ENCODE peak calls at places on chromosomes 12 and 14, in six cellular contexts. Y is OCI-LY7, W is MM.1S, A is heart right ventricle, R is breast epithelium, G is stomach. I is an unnamed sample.

GRCh38 chr14:52888159-52888558 is 62.7 kb downstream of the FERMT2 start:
- DNase-seq in Y (no peak), W (no peak), A (no peak), R (no peak), G (no peak), I (no peak)

GRCh38 chr12:57896139-57896436 is 45.3 kb upstream of the ATP23 start:
- DNase-seq in Y (peak; percentile 47), W (no peak), A (peak; percentile 28), R (no peak), G (no peak), I (no peak)

GRCh38 chr12:15527201-15527782 is 205.0 kb downstream of the PTPRO start:
- DNase-seq in Y (peak; percentile 23), W (no peak), A (peak; percentile 12), R (no peak), G (peak; percentile 32), I (no peak)

GRCh38 chr12:89634508-89634907 is 74.1 kb downstream of the ATP2B1 start:
- DNase-seq in Y (no peak), W (no peak), A (no peak), R (no peak), G (no peak), I (no peak)

GRCh38 chr12:79674629-79675028 is 16.1 kb downstream of the PAWR start:
- DNase-seq in Y (no peak), W (no peak), A (no peak), R (no peak), G (no peak), I (no peak)

GRCh38 chr14:73188501-73188903 is 48.8 kb upstream of the PAPLN start:
- DNase-seq in Y (no peak), W (no peak), A (no peak), R (no peak), G (no peak), I (no peak)

GRCh38 chr14:100294213-100294962 is 11.9 kb downstream of the SLC25A29 start:
- DNase-seq in Y (peak; percentile 26), W (no peak), A (no peak), R (no peak), G (no peak), I (no peak)

GRCh38 chr14:36451346-36452065 is 68.5 kb downstream of the NKX2-1 start:
- DNase-seq in Y (no peak), W (no peak), A (no peak), R (no peak), G (no peak), I (no peak)

GRCh38 chr14:92783813-92784431 is 10.2 kb upstream of the GOLGA5 start:
- DNase-seq in Y (peak; percentile 74), W (peak; percentile 70), A (peak; percentile 44), R (no peak), G (no peak), I (peak; percentile 65)

GRCh38 chr12:63440063-63440462 is 228.2 kb downstream of the DPY19L2 start:
- DNase-seq in Y (no peak), W (no peak), A (no peak), R (no peak), G (no peak), I (no peak)

GRCh38 chr12:225012-225411 is 11.1 kb upstream of the SLC6A12 start:
- DNase-seq in Y (no peak), W (no peak), A (no peak), R (peak; percentile 33), G (peak; percentile 24), I (no peak)

GRCh38 chr14:38791862-38792261 is 311.2 kb downstream of the SEC23A start:
- DNase-seq in Y (no peak), W (no peak), A (no peak), R (no peak), G (no peak), I (no peak)

GRCh38 chr12:10571141-10571540 is 42.3 kb downstream of the MAGOHB start:
- DNase-seq in Y (no peak), W (no peak), A (no peak), R (no peak), G (no peak), I (no peak)

GRCh38 chr12:16603916-16604575 is 1.9 kb downstream of the LMO3 start:
- DNase-seq in Y (peak; percentile 11), W (no peak), A (no peak), R (no peak), G (no peak), I (no peak)

GRCh38 chr12:30691122-30691879 is 4.4 kb downstream of the IPO8 start:
- DNase-seq in Y (no peak), W (no peak), A (peak; percentile 32), R (no peak), G (no peak), I (no peak)

GRCh38 chr12:39490500-39491276 is 47.8 kb upstream of the KIF21A start:
- DNase-seq in Y (no peak), W (no peak), A (no peak), R (no peak), G (no peak), I (no peak)

GRCh38 chr12:389138-390096 is at the start of gene KDM5A:
- DNase-seq in Y (peak; percentile 96), W (peak; percentile 93), A (peak; percentile 93), R (peak; percentile 87), G (peak; percentile 92), I (peak; percentile 97)

GRCh38 chr14:100432652-100433427 is 109.7 kb downstream of the SLC25A47 start:
- DNase-seq in Y (no peak), W (no peak), A (no peak), R (no peak), G (no peak), I (no peak)

GRCh38 chr14:67987596-67987995 is 168.0 kb downstream of the RAD51B start:
- DNase-seq in Y (no peak), W (no peak), A (peak; percentile 11), R (no peak), G (no peak), I (no peak)
- H3K27ac ChIP-seq in Y (no peak overlapping the region), W (no peak overlapping the region), A (no peak overlapping the region), R (peak overlapping the region; percentile 71), G (peak overlapping the region; percentile 67), I (no peak overlapping the region)

DNA sequence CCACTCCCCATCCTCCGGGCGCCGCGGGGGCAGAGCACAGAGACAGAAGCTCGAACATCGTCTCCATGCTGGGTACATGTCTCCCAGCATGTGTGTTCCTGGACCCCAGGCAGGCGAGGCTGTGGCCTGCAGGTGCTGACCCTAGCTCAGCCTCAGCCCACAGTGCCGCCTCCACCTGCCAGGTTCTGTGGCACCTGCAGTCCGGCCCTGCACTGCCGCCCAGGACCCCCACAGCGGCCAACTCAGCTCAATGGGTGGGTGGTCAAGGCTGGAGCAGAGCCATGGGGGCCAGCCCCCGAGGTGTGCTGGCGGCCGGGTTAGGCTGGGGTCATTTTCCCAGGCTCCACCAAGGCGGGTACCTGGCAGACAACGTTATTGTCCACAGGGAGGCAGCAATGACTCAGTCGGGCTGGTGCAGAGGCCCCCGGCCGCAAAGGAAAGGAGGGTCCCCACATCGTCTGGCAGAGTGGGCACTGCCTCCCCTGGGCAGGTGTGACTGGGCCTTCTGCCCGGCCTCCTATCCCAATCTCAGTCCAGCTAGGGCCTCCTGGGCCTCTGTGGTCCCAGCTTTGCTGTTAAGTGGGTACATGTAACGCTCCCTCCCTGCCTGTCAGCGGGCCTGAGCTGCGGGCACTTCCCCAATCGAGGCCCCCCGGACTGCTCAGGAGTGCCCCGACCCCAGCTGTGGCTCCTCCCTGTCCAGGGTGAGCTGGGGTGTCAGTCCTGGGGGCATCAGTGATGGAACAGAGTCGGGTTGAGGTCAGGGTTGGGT is 20.2 kb upstream of the NUDT14 start:
- DNase-seq in Y (no peak), W (no peak), A (no peak), R (no peak), G (no peak), I (no peak)
- H3K4me3 ChIP-seq in Y (no peak overlapping the region), W (no peak overlapping the region), A (no peak overlapping the region), R (no peak overlapping the region), G (no peak overlapping the region), I (no peak overlapping the region)

DNA sequence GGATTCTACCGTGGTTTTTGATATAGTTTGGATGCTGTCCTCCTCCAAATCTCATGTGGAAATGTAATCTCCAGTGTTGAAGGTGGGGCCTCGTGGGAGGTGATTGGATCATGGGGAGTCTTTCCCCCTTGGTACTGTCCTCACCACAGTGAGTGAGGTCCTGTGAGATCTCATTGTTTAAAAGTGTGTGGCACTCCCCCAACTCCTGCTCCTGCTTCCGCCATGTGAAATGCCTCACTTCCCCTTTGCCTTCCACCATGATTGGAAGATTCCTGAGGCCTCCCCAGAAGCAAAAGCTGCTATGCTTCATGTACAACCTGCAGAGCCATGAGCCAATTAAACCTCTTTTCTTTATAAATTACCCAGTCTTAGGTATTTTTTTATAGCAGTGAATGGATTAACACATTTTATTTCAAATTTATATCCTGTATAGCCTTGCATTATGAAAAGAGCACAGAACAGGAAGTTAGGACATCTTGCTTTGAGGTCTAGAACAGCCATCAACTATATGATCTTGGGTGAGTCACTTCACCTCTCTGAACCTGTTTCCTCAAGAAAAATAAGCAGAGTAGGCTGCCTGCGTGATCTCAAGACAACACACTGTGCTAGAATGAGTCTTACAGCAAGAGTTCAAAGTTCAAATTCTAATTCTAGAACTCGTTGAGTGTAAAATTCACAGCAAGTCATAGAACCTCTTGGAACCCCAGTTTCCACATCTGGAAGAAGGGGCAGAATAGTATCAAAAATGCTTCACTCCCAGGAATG is 160.9 kb upstream of the EEA1 start:
- DNase-seq in Y (no peak), W (no peak), A (no peak), R (no peak), G (no peak), I (no peak)
- H3K27ac ChIP-seq in Y (no peak overlapping the region), W (no peak overlapping the region), A (no peak overlapping the region), R (no peak overlapping the region), G (no peak overlapping the region), I (no peak overlapping the region)

DNA sequence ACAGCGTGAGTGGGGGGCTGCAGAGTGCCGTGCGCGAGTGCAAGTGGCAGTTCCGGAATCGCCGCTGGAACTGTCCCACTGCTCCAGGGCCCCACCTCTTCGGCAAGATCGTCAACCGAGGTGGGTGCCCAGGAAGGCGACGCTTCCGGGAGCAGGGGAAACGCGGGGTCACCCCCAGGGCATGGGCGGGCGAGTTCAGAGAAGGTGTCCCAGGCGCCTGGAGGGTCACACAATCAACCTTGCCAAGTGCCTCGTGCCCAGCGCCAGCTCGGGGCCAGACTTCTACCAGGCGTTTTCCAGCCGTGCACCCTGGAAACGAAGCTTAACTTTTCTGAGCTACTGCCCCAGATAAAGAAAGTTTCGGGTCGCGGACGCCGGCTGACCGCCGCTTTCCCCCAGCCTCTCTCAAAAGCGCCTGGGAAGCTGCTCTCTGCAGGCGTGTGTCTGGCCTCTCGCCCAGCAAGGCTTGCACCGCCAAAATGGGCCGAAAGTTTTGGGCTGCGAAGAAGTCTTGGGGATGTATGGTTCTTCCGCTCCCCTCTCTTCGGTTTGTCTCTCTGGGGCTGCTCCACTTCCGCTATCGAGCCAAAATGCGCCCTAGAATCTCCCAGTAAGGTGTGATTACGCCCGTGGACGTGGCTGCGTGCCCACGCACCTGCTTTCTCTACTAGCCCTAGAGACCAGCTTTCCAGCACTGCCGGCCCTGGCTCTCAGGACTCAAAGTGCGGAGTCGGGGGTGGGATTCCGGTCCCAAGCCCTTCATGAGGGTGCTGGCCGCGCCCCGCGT is 1.7 kb downstream of the WNT1 start:
- DNase-seq in Y (no peak), W (no peak), A (no peak), R (no peak), G (peak; percentile 53), I (peak; percentile 44)
- H3K4me3 ChIP-seq in Y (no peak overlapping the region), W (peak overlapping the region; percentile 52), A (peak overlapping the region; percentile 2), R (peak overlapping the region; percentile 36), G (peak overlapping the region; percentile 38), I (peak overlapping the region; percentile 82)

DNA sequence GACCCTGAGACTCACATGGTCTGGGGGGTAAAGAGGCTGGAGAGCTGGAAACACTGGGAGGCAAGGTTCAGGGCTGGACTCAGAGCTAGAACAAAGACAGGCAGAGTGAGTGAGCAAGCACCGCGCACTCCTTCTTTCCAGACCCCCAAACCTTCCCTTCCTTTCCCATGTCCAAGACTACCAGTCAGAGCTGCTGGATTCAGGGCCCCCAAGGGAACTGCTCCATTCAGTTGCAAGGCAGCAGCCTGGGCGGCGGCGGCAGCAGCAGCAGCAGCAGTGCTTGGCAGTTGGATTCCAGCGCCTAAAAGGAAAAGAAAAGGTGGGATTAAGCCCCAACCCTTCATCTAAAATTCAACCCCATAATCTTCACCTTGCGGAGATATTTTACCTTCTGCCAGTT is 17.1 kb downstream of the RBM23 start:
- DNase-seq in Y (no peak), W (no peak), A (no peak), R (no peak), G (no peak), I (no peak)
- H3K27ac ChIP-seq in Y (no peak overlapping the region), W (no peak overlapping the region), A (no peak overlapping the region), R (no peak overlapping the region), G (no peak overlapping the region), I (no peak overlapping the region)

I was measured in naive thymus-derived CD4-positive, alpha-beta T cell.